ENCODE peak calls at places on chromosome 1, in six cellular contexts. One of them, this sample, is unnamed.

GRCh38 chr1:201585099-201585498 is 46.2 kb downstream of the NAV1 start:
- DNase-seq in endodermal cell: no peak
- DNase-seq in fibroblast of pulmonary artery: peak; percentile 30
- DNase-seq in stomach: no peak
- DNase-seq in left ventricle myocardium inferior: no peak
- DNase-seq in GM10248: no peak
- DNase-seq in this sample: no peak

GRCh38 chr1:17903386-17903785 is 148.3 kb downstream of the ACTL8 start:
- DNase-seq in fibroblast of pulmonary artery: no peak
- DNase-seq in GM10248: no peak
- DNase-seq in left ventricle myocardium inferior: no peak
- DNase-seq in stomach: peak; percentile 75
- DNase-seq in endodermal cell: no peak
- DNase-seq in this sample: no peak

GRCh38 chr1:92483442-92484170 is 3.1 kb downstream of the GFI1 start:
- DNase-seq in endodermal cell: peak; percentile 85
- DNase-seq in stomach: no peak
- DNase-seq in left ventricle myocardium inferior: no peak
- DNase-seq in GM10248: peak; percentile 50
- DNase-seq in fibroblast of pulmonary artery: no peak
- DNase-seq in this sample: peak; percentile 14

GRCh38 chr1:32447469-32448185 is 17.2 kb upstream of the ZBTB8B start:
- DNase-seq in fibroblast of pulmonary artery: peak; percentile 75
- DNase-seq in endodermal cell: peak; percentile 90
- DNase-seq in left ventricle myocardium inferior: no peak
- DNase-seq in GM10248: no peak
- DNase-seq in stomach: no peak
- DNase-seq in this sample: peak; percentile 44

GRCh38 chr1:77143529-77144121 is 75.6 kb downstream of the PIGK start:
- DNase-seq in GM10248: no peak
- DNase-seq in left ventricle myocardium inferior: no peak
- DNase-seq in stomach: no peak
- DNase-seq in endodermal cell: no peak
- DNase-seq in fibroblast of pulmonary artery: peak; percentile 30
- DNase-seq in this sample: no peak

GRCh38 chr1:72062584-72062983 is 219.8 kb downstream of the NEGR1 start:
- DNase-seq in GM10248: no peak
- DNase-seq in stomach: no peak
- DNase-seq in endodermal cell: no peak
- DNase-seq in fibroblast of pulmonary artery: peak; percentile 17
- DNase-seq in left ventricle myocardium inferior: no peak
- DNase-seq in this sample: no peak

GRCh38 chr1:90671251-90671650 is 45.9 kb downstream of the BARHL2 start:
- DNase-seq in GM10248: no peak
- DNase-seq in endodermal cell: no peak
- DNase-seq in fibroblast of pulmonary artery: no peak
- DNase-seq in left ventricle myocardium inferior: no peak
- DNase-seq in stomach: no peak
- DNase-seq in this sample: no peak

GRCh38 chr1:52918201-52918600 is 3.3 kb downstream of the ECHDC2 start:
- DNase-seq in stomach: no peak
- DNase-seq in fibroblast of pulmonary artery: no peak
- DNase-seq in endodermal cell: no peak
- DNase-seq in GM10248: no peak
- DNase-seq in left ventricle myocardium inferior: no peak
- DNase-seq in this sample: no peak

GRCh38 chr1:198072177-198072576 is 84.6 kb upstream of the NEK7 start:
- DNase-seq in left ventricle myocardium inferior: no peak
- DNase-seq in endodermal cell: no peak
- DNase-seq in GM10248: no peak
- DNase-seq in stomach: no peak
- DNase-seq in fibroblast of pulmonary artery: peak; percentile 42
- DNase-seq in this sample: no peak

GRCh38 chr1:198064181-198064580 is 92.6 kb upstream of the NEK7 start:
- DNase-seq in left ventricle myocardium inferior: no peak
- DNase-seq in GM10248: no peak
- DNase-seq in stomach: no peak
- DNase-seq in endodermal cell: no peak
- DNase-seq in fibroblast of pulmonary artery: no peak
- DNase-seq in this sample: no peak

DNA sequence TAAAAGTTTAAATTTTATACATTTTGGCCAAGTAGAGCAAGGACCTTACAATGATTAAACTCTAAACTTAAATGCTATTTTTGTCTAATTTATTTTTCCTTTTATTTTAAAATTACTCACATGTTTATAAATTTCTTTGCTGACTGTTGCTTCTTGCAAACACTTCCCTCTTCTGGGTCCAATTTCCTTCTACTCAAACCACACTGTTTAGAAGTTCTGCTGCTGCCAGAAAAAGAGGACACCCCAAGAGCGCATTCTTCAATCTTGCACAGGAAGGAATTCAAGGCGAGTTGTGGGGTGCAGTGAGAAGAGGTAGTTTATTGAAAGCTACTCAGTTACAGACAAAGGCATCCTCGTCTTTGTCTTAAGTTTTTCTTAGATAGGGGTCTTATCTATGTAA is 88.5 kb upstream of the NEK7 start:
- DNase-seq in stomach: no peak
- DNase-seq in GM10248: no peak
- DNase-seq in endodermal cell: no peak
- DNase-seq in fibroblast of pulmonary artery: no peak
- DNase-seq in left ventricle myocardium inferior: no peak
- DNase-seq in this sample: no peak
- TF ChIP-seq CTCF in stomach: no peak
- TF ChIP-seq CTCF in GM10248: no peak
- TF ChIP-seq CTCF in endodermal cell: no peak
- TF ChIP-seq CTCF in fibroblast of pulmonary artery: no peak
- TF ChIP-seq CTCF in left ventricle myocardium inferior: no peak
- TF ChIP-seq CTCF in this sample: no peak

GRCh38 chr1:68454534-68454933 is 4.8 kb upstream of the RPE65 start:
- DNase-seq in endodermal cell: peak; percentile 62
- DNase-seq in left ventricle myocardium inferior: no peak
- DNase-seq in stomach: no peak
- DNase-seq in GM10248: no peak
- DNase-seq in fibroblast of pulmonary artery: no peak
- DNase-seq in this sample: no peak
- TF ChIP-seq CTCF in endodermal cell: peak; percentile 71
- TF ChIP-seq CTCF in left ventricle myocardium inferior: peak; percentile 15
- TF ChIP-seq CTCF in stomach: no peak
- TF ChIP-seq CTCF in GM10248: no peak
- TF ChIP-seq CTCF in fibroblast of pulmonary artery: peak; percentile 14
- TF ChIP-seq CTCF in this sample: peak; percentile 28

GRCh38 chr1:44681905-44682900 is 7.7 kb downstream of the ARMH1 start:
- DNase-seq in left ventricle myocardium inferior: no peak
- DNase-seq in endodermal cell: no peak
- DNase-seq in stomach: no peak
- DNase-seq in fibroblast of pulmonary artery: no peak
- DNase-seq in GM10248: no peak
- DNase-seq in this sample: no peak

GRCh38 chr1:44688760-44689446 is 14.4 kb downstream of the ARMH1 start:
- DNase-seq in left ventricle myocardium inferior: no peak
- DNase-seq in stomach: no peak
- DNase-seq in GM10248: no peak
- DNase-seq in fibroblast of pulmonary artery: no peak
- DNase-seq in endodermal cell: no peak
- DNase-seq in this sample: no peak

GRCh38 chr1:44689447-44689765 is 14.9 kb downstream of the ARMH1 start:
- DNase-seq in left ventricle myocardium inferior: no peak
- DNase-seq in fibroblast of pulmonary artery: no peak
- DNase-seq in GM10248: no peak
- DNase-seq in endodermal cell: no peak
- DNase-seq in stomach: no peak
- DNase-seq in this sample: no peak

GRCh38 chr1:44684525-44684924 is 10.0 kb downstream of the ARMH1 start:
- DNase-seq in endodermal cell: no peak
- DNase-seq in GM10248: peak; percentile 57
- DNase-seq in left ventricle myocardium inferior: no peak
- DNase-seq in stomach: no peak
- DNase-seq in fibroblast of pulmonary artery: no peak
- DNase-seq in this sample: no peak

GRCh38 chr1:44685218-44685617 is 10.7 kb downstream of the ARMH1 start:
- DNase-seq in left ventricle myocardium inferior: no peak
- DNase-seq in GM10248: no peak
- DNase-seq in fibroblast of pulmonary artery: no peak
- DNase-seq in endodermal cell: no peak
- DNase-seq in stomach: no peak
- DNase-seq in this sample: no peak
- TF ChIP-seq CTCF in left ventricle myocardium inferior: no peak
- TF ChIP-seq CTCF in GM10248: no peak
- TF ChIP-seq CTCF in fibroblast of pulmonary artery: no peak
- TF ChIP-seq CTCF in endodermal cell: no peak
- TF ChIP-seq CTCF in stomach: no peak
- TF ChIP-seq CTCF in this sample: no peak

GRCh38 chr1:230978491-230979388 is at the start of the genes ARV1 and TTC13:
- DNase-seq in fibroblast of pulmonary artery: peak; percentile 99
- DNase-seq in GM10248: peak; percentile 98
- DNase-seq in left ventricle myocardium inferior: peak; percentile 99
- DNase-seq in stomach: peak; percentile 99
- DNase-seq in endodermal cell: peak; percentile 99
- DNase-seq in this sample: peak; percentile 93
- TF ChIP-seq CTCF in fibroblast of pulmonary artery: no peak
- TF ChIP-seq CTCF in GM10248: peak; percentile 53
- TF ChIP-seq CTCF in left ventricle myocardium inferior: peak; percentile 45
- TF ChIP-seq CTCF in stomach: no peak
- TF ChIP-seq CTCF in endodermal cell: peak; percentile 65
- TF ChIP-seq CTCF in this sample: peak; percentile 61

GRCh38 chr1:225777058-225777582 is 506 bp upstream of the SRP9 start:
- DNase-seq in stomach: no peak
- DNase-seq in left ventricle myocardium inferior: no peak
- DNase-seq in endodermal cell: no peak
- DNase-seq in GM10248: no peak
- DNase-seq in fibroblast of pulmonary artery: no peak
- DNase-seq in this sample: no peak

GRCh38 chr1:225774276-225775147 is 3.1 kb upstream of the SRP9 start:
- DNase-seq in endodermal cell: no peak
- DNase-seq in fibroblast of pulmonary artery: no peak
- DNase-seq in left ventricle myocardium inferior: no peak
- DNase-seq in GM10248: no peak
- DNase-seq in stomach: no peak
- DNase-seq in this sample: no peak

GRCh38 chr1:225777583-225778411 is at the start of gene SRP9:
- DNase-seq in left ventricle myocardium inferior: peak; percentile 99
- DNase-seq in fibroblast of pulmonary artery: peak; percentile 98
- DNase-seq in endodermal cell: peak; percentile 100
- DNase-seq in stomach: peak; percentile 99
- DNase-seq in GM10248: peak; percentile 98
- DNase-seq in this sample: peak; percentile 98

GRCh38 chr1:225778412-225778669 is 715 bp downstream of the SRP9 start:
- DNase-seq in fibroblast of pulmonary artery: no peak
- DNase-seq in endodermal cell: no peak
- DNase-seq in left ventricle myocardium inferior: no peak
- DNase-seq in stomach: no peak
- DNase-seq in GM10248: no peak
- DNase-seq in this sample: no peak

DNA sequence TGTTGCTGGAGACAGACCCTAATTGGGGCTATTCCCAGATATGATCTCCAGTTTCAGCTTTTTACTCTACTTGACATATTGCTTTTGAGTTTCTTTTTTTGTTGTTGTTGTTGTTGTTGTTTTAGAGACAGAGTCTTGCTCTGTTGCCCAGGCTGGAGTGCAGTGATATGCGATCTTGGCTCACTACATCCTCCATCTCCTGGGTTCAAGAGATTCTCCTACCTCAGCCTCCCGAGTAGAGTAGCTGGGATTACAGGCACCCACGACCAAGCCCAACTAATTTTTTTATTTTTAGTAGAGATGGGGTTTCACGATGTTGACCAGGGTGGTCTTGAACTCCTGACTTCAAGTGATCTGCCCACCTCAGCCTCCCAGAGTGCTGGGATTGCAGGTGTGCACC is 1.3 kb upstream of the SRP9 start:
- DNase-seq in fibroblast of pulmonary artery: no peak
- DNase-seq in stomach: no peak
- DNase-seq in GM10248: no peak
- DNase-seq in endodermal cell: no peak
- DNase-seq in left ventricle myocardium inferior: no peak
- DNase-seq in this sample: no peak
- TF ChIP-seq CTCF in fibroblast of pulmonary artery: no peak
- TF ChIP-seq CTCF in stomach: no peak
- TF ChIP-seq CTCF in GM10248: no peak
- TF ChIP-seq CTCF in endodermal cell: no peak
- TF ChIP-seq CTCF in left ventricle myocardium inferior: no peak
- TF ChIP-seq CTCF in this sample: no peak